ENCODE peak calls at places on chromosomes 1 and 21, in six cellular contexts. K, O, C, V, U and Q are unnamed samples.

GRCh38 chr21:39542736-39543135 is 70.0 kb upstream of the B3GALT5 start:
- DNase-seq in K (no peak), O (no peak), C (no peak), V (no peak), U (no peak), Q (no peak)

GRCh38 chr21:28069446-28069845 is 923.2 kb downstream of the LTN1 start:
- DNase-seq in K (no peak), O (peak; percentile 82), C (no peak), V (no peak), U (no peak), Q (no peak)

GRCh38 chr1:50605186-50605875 is 182.1 kb upstream of the DMRTA2 start:
- DNase-seq in K (no peak), O (peak; percentile 48), C (peak; percentile 18), V (peak; percentile 10), U (peak; percentile 17), Q (peak; percentile 39)

GRCh38 chr1:244075247-244075722 is 24.2 kb downstream of the ZBTB18 start:
- DNase-seq in K (no peak), O (no peak), C (no peak), V (no peak), U (no peak), Q (no peak)

GRCh38 chr1:185349556-185349955 is 32.5 kb upstream of the IVNS1ABP start:
- DNase-seq in K (no peak), O (no peak), C (no peak), V (no peak), U (no peak), Q (no peak)

GRCh38 chr1:150371110-150371509 is 7.2 kb downstream of the RPRD2 start:
- DNase-seq in K (no peak), O (no peak), C (no peak), V (no peak), U (no peak), Q (no peak)

GRCh38 chr1:921011-921837 is 2.5 kb upstream of the SAMD11 start:
- DNase-seq in K (peak; percentile 63), O (peak; percentile 68), C (peak; percentile 93), V (peak; percentile 72), U (no peak), Q (peak; percentile 33)

GRCh38 chr1:1272341-1273151 is 1.1 kb downstream of the UBE2J2 start:
- DNase-seq in K (no peak), O (no peak), C (no peak), V (peak; percentile 78), U (no peak), Q (peak; percentile 35)

GRCh38 chr1:8472668-8473067 is 154.8 kb downstream of the SLC45A1 start:
- DNase-seq in K (no peak), O (no peak), C (no peak), V (no peak), U (no peak), Q (peak; percentile 80)

GRCh38 chr1:160371346-160371631 is 4.4 kb downstream of the NHLH1 start:
- DNase-seq in K (no peak), O (no peak), C (no peak), V (no peak), U (no peak), Q (no peak)

GRCh38 chr1:213394837-213395236 is 343.8 kb downstream of the RPS6KC1 start:
- DNase-seq in K (no peak), O (no peak), C (no peak), V (no peak), U (no peak), Q (no peak)

GRCh38 chr1:40750326-40750975 is 33.1 kb upstream of the KCNQ4 start:
- DNase-seq in K (no peak), O (peak; percentile 10), C (no peak), V (no peak), U (no peak), Q (no peak)

GRCh38 chr21:31724552-31724951 is 7.4 kb downstream of the SCAF4 start:
- DNase-seq in K (no peak), O (no peak), C (no peak), V (no peak), U (no peak), Q (no peak)

GRCh38 chr1:150548632-150549495 is at the start of gene ADAMTSL4:
- DNase-seq in K (peak; percentile 65), O (peak; percentile 87), C (peak; percentile 87), V (peak; percentile 68), U (no peak), Q (peak; percentile 66)

GRCh38 chr1:225572422-225572821 is 80.5 kb downstream of the ENAH start:
- DNase-seq in K (no peak), O (peak; percentile 66), C (no peak), V (no peak), U (peak; percentile 67), Q (no peak)

GRCh38 chr1:99843760-99844159 is 6.4 kb upstream of the AGL start:
- DNase-seq in K (no peak), O (no peak), C (no peak), V (no peak), U (no peak), Q (no peak)

GRCh38 chr1:4653796-4654715 is at the start of gene AJAP1:
- DNase-seq in K (no peak), O (no peak), C (no peak), V (no peak), U (no peak), Q (no peak)

GRCh38 chr1:80164150-80164549 is 1157.6 kb upstream of the ADGRL4 start:
- DNase-seq in K (no peak), O (no peak), C (no peak), V (no peak), U (no peak), Q (no peak)

GRCh38 chr1:93746009-93746408 is 64.4 kb upstream of the BCAR3 start:
- DNase-seq in K (no peak), O (no peak), C (no peak), V (no peak), U (no peak), Q (no peak)

GRCh38 chr1:185499986-185500626 is 183.1 kb upstream of the IVNS1ABP start:
- DNase-seq in K (no peak), O (peak; percentile 93), C (no peak), V (no peak), U (peak; percentile 82), Q (no peak)

GRCh38 chr1:54464477-54465146 is 58.4 kb upstream of the SSBP3 start:
- DNase-seq in K (no peak), O (peak; percentile 17), C (no peak), V (no peak), U (no peak), Q (peak; percentile 30)

GRCh38 chr1:153365696-153366095 is 8.0 kb downstream of the S100A9 start:
- DNase-seq in K (no peak), O (no peak), C (no peak), V (no peak), U (no peak), Q (no peak)
- H3K4me3 ChIP-seq in K (no peak overlapping the region), O (no peak overlapping the region), C (no peak overlapping the region), V (no peak overlapping the region), U (no peak overlapping the region), Q (no peak overlapping the region)

GRCh38 chr1:182069028-182069466 is 7.5 kb upstream of the ZNF648 start:
- DNase-seq in K (no peak), O (peak; percentile 47), C (peak; percentile 82), V (peak; percentile 54), U (no peak), Q (peak; percentile 43)
- TF ChIP-seq CTCF in K (peak; percentile 91), O (peak; percentile 83), C (peak; percentile 78), V (peak; percentile 60), U (peak; percentile 79), Q (peak; percentile 84)

DNA sequence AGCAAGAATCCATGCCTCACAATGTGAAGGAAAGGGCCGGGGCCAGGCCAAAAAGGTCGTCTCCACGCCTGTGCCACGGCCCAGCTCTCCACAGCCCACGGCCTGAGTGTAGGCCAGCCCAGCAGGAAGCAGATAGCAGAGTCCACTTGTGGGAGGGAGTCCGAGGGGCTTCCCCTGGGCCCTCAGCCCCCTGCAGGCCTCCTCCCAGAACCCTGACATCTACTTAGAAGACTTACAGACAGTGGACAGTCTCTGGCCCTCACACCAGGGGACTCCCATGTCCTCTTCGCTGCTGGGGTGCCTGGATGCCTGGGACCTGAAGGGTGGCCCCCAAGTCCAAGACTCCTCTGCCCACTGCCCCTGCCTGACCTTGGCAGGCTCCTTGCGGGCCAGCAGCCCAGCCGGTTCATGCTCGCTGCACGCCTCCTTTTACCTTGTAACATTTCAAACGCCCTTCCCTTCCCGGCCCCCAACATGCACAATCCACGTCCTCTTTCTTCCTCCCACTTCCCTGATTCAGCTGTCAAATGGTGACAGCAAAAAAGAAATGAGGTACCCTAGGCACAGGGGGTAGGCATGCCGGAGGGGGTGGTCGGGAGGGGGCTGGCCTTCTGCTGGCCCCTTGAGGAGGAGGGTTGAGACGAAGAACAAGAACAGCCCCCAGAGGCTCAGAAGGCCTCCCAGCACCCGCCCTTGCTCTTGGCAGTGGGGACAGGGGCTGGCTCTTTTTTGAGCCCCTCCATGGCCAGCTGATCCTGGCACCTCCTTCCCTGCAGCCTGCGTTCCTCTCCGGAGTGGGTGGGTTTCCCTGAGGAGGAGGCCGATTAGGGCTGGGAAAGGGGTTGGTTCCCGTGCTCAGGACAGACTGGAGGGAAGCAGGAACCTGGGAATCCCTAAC is 998 bp upstream of the PTPN7 start:
- DNase-seq in K (peak; percentile 43), O (no peak), C (no peak), V (no peak), U (no peak), Q (no peak)
- H3K4me3 ChIP-seq in K (peak overlapping the region; percentile 69), O (no peak overlapping the region), C (no peak overlapping the region), V (peak overlapping the region; percentile 25), U (no peak overlapping the region), Q (peak overlapping the region; percentile 82)

GRCh38 chr21:41189147-41189538 is 21.2 kb downstream of the BACE2 start:
- DNase-seq in K (no peak), O (no peak), C (no peak), V (no peak), U (no peak), Q (no peak)
- TF ChIP-seq CTCF in K (no peak), O (no peak), C (no peak), V (no peak), U (no peak), Q (no peak)

DNA sequence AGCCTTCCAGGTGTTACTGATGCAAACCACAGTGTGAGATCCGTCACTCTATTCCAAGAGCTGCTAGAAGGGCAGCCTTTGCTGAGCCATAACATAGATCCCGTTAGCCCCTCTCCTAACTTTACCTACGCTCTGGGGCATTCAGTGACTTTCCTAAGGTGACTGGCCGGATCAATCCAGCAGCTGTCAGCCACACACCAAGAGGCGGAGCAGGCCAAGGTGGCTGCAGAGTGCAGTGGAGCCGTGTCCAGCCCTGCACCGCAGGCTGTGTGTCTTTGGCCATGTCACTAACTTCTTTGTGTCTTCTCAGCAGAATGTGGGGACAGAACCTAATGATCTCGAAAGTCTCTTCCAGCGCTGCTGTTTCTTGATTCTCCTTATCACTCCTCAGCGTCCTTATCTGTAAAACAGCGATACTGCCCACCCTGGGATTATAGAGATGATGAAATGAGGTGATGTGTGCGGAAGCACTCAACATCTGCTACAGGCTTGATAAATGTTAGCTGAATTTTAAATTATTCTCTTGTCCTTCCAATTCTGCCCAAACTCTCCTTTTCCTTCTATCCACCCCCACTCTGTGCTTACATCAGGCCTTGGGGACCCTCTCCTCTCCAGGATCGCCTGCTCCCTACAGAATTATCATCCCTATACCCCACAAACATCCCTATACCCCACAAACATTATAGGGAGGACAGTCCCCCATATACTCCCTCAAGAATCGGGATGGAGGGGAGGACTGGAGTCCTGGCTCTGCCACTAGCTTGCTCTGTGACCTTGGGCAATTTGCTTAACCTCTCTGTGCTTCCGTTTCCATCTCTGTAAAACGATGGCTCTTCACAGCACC is 25.8 kb upstream of the LRRN2 start:
- DNase-seq in K (no peak), O (no peak), C (no peak), V (no peak), U (no peak), Q (no peak)
- H3K4me3 ChIP-seq in K (no peak overlapping the region), O (no peak overlapping the region), C (no peak overlapping the region), V (no peak overlapping the region), U (no peak overlapping the region), Q (no peak overlapping the region)

GRCh38 chr1:14782741-14783591 is 184.5 kb downstream of the KAZN start:
- DNase-seq in K (no peak), O (no peak), C (peak; percentile 51), V (no peak), U (no peak), Q (no peak)
- TF ChIP-seq CTCF in K (peak; percentile 7), O (no peak), C (peak; percentile 20), V (no peak), U (peak; percentile 4), Q (no peak)